ENCODE peak calls at places on chromosomes 16 and 17, in nine cellular contexts. One of them, this sample, is unnamed.

GRCh38 chr17:76097716-76098295 is 5.8 kb downstream of the EXOC7 start:
- DNase-seq in glutamatergic neuron: no peak
- DNase-seq in EL: no peak
- DNase-seq in NCI-H460: no peak
- DNase-seq in GM12865: no peak
- DNase-seq in stimulated activated CD8-positive, alpha-beta memory T cell treated with anti-CD3 and anti-CD28 coated beads, Interleukin-7, amount 100 ng/mL, for 1 hour: no peak
- DNase-seq in CD14-positive monocyte: no peak
- DNase-seq in hippocampal formation: no peak
- DNase-seq in BE2C: no peak
- DNase-seq in this sample: no peak

GRCh38 chr16:67571981-67572431 is 9.7 kb downstream of the CTCF start:
- DNase-seq in glutamatergic neuron: no peak
- DNase-seq in EL: peak
- DNase-seq in NCI-H460: no peak
- DNase-seq in GM12865: no peak
- DNase-seq in stimulated activated CD8-positive, alpha-beta memory T cell treated with anti-CD3 and anti-CD28 coated beads, Interleukin-7, amount 100 ng/mL, for 1 hour: no peak
- DNase-seq in CD14-positive monocyte: no peak
- DNase-seq in hippocampal formation: no peak
- DNase-seq in BE2C: no peak
- DNase-seq in this sample: no peak

GRCh38 chr17:51487947-51488346 is 227.6 kb downstream of the UTP18 start:
- DNase-seq in glutamatergic neuron: no peak
- DNase-seq in EL: peak
- DNase-seq in NCI-H460: peak
- DNase-seq in GM12865: peak
- DNase-seq in stimulated activated CD8-positive, alpha-beta memory T cell treated with anti-CD3 and anti-CD28 coated beads, Interleukin-7, amount 100 ng/mL, for 1 hour: no peak
- DNase-seq in CD14-positive monocyte: no peak
- DNase-seq in hippocampal formation: no peak
- DNase-seq in BE2C: peak
- DNase-seq in this sample: no peak

GRCh38 chr17:6496636-6497441 is 52.6 kb downstream of the PIMREG start:
- DNase-seq in glutamatergic neuron: peak
- DNase-seq in EL: no peak
- DNase-seq in NCI-H460: no peak
- DNase-seq in GM12865: no peak
- DNase-seq in stimulated activated CD8-positive, alpha-beta memory T cell treated with anti-CD3 and anti-CD28 coated beads, Interleukin-7, amount 100 ng/mL, for 1 hour: no peak
- DNase-seq in CD14-positive monocyte: no peak
- DNase-seq in hippocampal formation: no peak
- DNase-seq in BE2C: no peak
- DNase-seq in this sample: no peak

GRCh38 chr16:88983157-88983556 is 6.2 kb upstream of the CBFA2T3 start:
- DNase-seq in glutamatergic neuron: no peak
- DNase-seq in EL: no peak
- DNase-seq in NCI-H460: no peak
- DNase-seq in GM12865: no peak
- DNase-seq in stimulated activated CD8-positive, alpha-beta memory T cell treated with anti-CD3 and anti-CD28 coated beads, Interleukin-7, amount 100 ng/mL, for 1 hour: no peak
- DNase-seq in CD14-positive monocyte: no peak
- DNase-seq in hippocampal formation: no peak
- DNase-seq in BE2C: no peak
- DNase-seq in this sample: no peak

GRCh38 chr16:69444873-69445517 is 20.6 kb downstream of the CYB5B start:
- DNase-seq in glutamatergic neuron: no peak
- DNase-seq in EL: peak
- DNase-seq in NCI-H460: no peak
- DNase-seq in GM12865: no peak
- DNase-seq in stimulated activated CD8-positive, alpha-beta memory T cell treated with anti-CD3 and anti-CD28 coated beads, Interleukin-7, amount 100 ng/mL, for 1 hour: no peak
- DNase-seq in CD14-positive monocyte: no peak
- DNase-seq in hippocampal formation: peak
- DNase-seq in BE2C: no peak
- DNase-seq in this sample: no peak

GRCh38 chr16:30485818-30486436 is 13.4 kb downstream of the ITGAL start:
- DNase-seq in glutamatergic neuron: no peak
- DNase-seq in EL: peak
- DNase-seq in NCI-H460: no peak
- DNase-seq in GM12865: no peak
- DNase-seq in stimulated activated CD8-positive, alpha-beta memory T cell treated with anti-CD3 and anti-CD28 coated beads, Interleukin-7, amount 100 ng/mL, for 1 hour: no peak
- DNase-seq in CD14-positive monocyte: no peak
- DNase-seq in hippocampal formation: no peak
- DNase-seq in BE2C: no peak
- DNase-seq in this sample: no peak

GRCh38 chr17:879546-879945 is 97.4 kb downstream of the MRM3 start:
- DNase-seq in glutamatergic neuron: peak
- DNase-seq in EL: peak
- DNase-seq in NCI-H460: peak
- DNase-seq in GM12865: peak
- DNase-seq in stimulated activated CD8-positive, alpha-beta memory T cell treated with anti-CD3 and anti-CD28 coated beads, Interleukin-7, amount 100 ng/mL, for 1 hour: peak
- DNase-seq in CD14-positive monocyte: no peak
- DNase-seq in hippocampal formation: no peak
- DNase-seq in BE2C: peak
- DNase-seq in this sample: peak

GRCh38 chr17:79941088-79942010 is 94.3 kb downstream of the TBC1D16 start:
- DNase-seq in glutamatergic neuron: peak
- DNase-seq in EL: no peak
- DNase-seq in NCI-H460: no peak
- DNase-seq in GM12865: no peak
- DNase-seq in stimulated activated CD8-positive, alpha-beta memory T cell treated with anti-CD3 and anti-CD28 coated beads, Interleukin-7, amount 100 ng/mL, for 1 hour: no peak
- DNase-seq in CD14-positive monocyte: no peak
- DNase-seq in hippocampal formation: no peak
- DNase-seq in BE2C: peak
- DNase-seq in this sample: no peak

GRCh38 chr16:5422643-5423496 is 325.3 kb upstream of the EEF2KMT start:
- DNase-seq in glutamatergic neuron: no peak
- DNase-seq in EL: no peak
- DNase-seq in NCI-H460: no peak
- DNase-seq in GM12865: no peak
- DNase-seq in stimulated activated CD8-positive, alpha-beta memory T cell treated with anti-CD3 and anti-CD28 coated beads, Interleukin-7, amount 100 ng/mL, for 1 hour: no peak
- DNase-seq in CD14-positive monocyte: no peak
- DNase-seq in hippocampal formation: no peak
- DNase-seq in BE2C: no peak
- DNase-seq in this sample: no peak

GRCh38 chr16:48834576-48834975 is 224.6 kb upstream of the N4BP1 start:
- DNase-seq in glutamatergic neuron: no peak
- DNase-seq in EL: no peak
- DNase-seq in NCI-H460: no peak
- DNase-seq in GM12865: no peak
- DNase-seq in stimulated activated CD8-positive, alpha-beta memory T cell treated with anti-CD3 and anti-CD28 coated beads, Interleukin-7, amount 100 ng/mL, for 1 hour: no peak
- DNase-seq in CD14-positive monocyte: no peak
- DNase-seq in hippocampal formation: no peak
- DNase-seq in BE2C: no peak
- DNase-seq in this sample: no peak

GRCh38 chr17:1941241-1942065 is 83.7 kb downstream of the RTN4RL1 start:
- DNase-seq in glutamatergic neuron: no peak
- DNase-seq in EL: no peak
- DNase-seq in NCI-H460: no peak
- DNase-seq in GM12865: no peak
- DNase-seq in stimulated activated CD8-positive, alpha-beta memory T cell treated with anti-CD3 and anti-CD28 coated beads, Interleukin-7, amount 100 ng/mL, for 1 hour: no peak
- DNase-seq in CD14-positive monocyte: no peak
- DNase-seq in hippocampal formation: no peak
- DNase-seq in BE2C: no peak
- DNase-seq in this sample: no peak

GRCh38 chr17:78197147-78197830 is 10.1 kb downstream of the AFMID start:
- DNase-seq in glutamatergic neuron: no peak
- DNase-seq in EL: no peak
- DNase-seq in NCI-H460: no peak
- DNase-seq in GM12865: no peak
- DNase-seq in stimulated activated CD8-positive, alpha-beta memory T cell treated with anti-CD3 and anti-CD28 coated beads, Interleukin-7, amount 100 ng/mL, for 1 hour: no peak
- DNase-seq in CD14-positive monocyte: no peak
- DNase-seq in hippocampal formation: peak
- DNase-seq in BE2C: no peak
- DNase-seq in this sample: no peak

GRCh38 chr17:55540414-55541091 is 29.3 kb upstream of the SMIM36 start:
- DNase-seq in glutamatergic neuron: no peak
- DNase-seq in EL: peak
- DNase-seq in NCI-H460: peak
- DNase-seq in GM12865: no peak
- DNase-seq in stimulated activated CD8-positive, alpha-beta memory T cell treated with anti-CD3 and anti-CD28 coated beads, Interleukin-7, amount 100 ng/mL, for 1 hour: no peak
- DNase-seq in CD14-positive monocyte: no peak
- DNase-seq in hippocampal formation: no peak
- DNase-seq in BE2C: no peak
- DNase-seq in this sample: no peak

GRCh38 chr16:3672571-3673041 is 18.1 kb downstream of the DNASE1 start:
- DNase-seq in glutamatergic neuron: no peak
- DNase-seq in EL: no peak
- DNase-seq in NCI-H460: no peak
- DNase-seq in GM12865: no peak
- DNase-seq in stimulated activated CD8-positive, alpha-beta memory T cell treated with anti-CD3 and anti-CD28 coated beads, Interleukin-7, amount 100 ng/mL, for 1 hour: no peak
- DNase-seq in CD14-positive monocyte: no peak
- DNase-seq in hippocampal formation: no peak
- DNase-seq in BE2C: no peak
- DNase-seq in this sample: no peak

GRCh38 chr17:39735882-39736281 is 1.9 kb upstream of the GRB7 start:
- DNase-seq in glutamatergic neuron: no peak
- DNase-seq in EL: no peak
- DNase-seq in NCI-H460: no peak
- DNase-seq in GM12865: no peak
- DNase-seq in stimulated activated CD8-positive, alpha-beta memory T cell treated with anti-CD3 and anti-CD28 coated beads, Interleukin-7, amount 100 ng/mL, for 1 hour: no peak
- DNase-seq in CD14-positive monocyte: no peak
- DNase-seq in hippocampal formation: no peak
- DNase-seq in BE2C: no peak
- DNase-seq in this sample: no peak

GRCh38 chr16:67968440-67969285 is at the start of gene SLC12A4:
- DNase-seq in glutamatergic neuron: peak
- DNase-seq in EL: peak
- DNase-seq in NCI-H460: peak
- DNase-seq in GM12865: peak
- DNase-seq in stimulated activated CD8-positive, alpha-beta memory T cell treated with anti-CD3 and anti-CD28 coated beads, Interleukin-7, amount 100 ng/mL, for 1 hour: peak
- DNase-seq in CD14-positive monocyte: no peak
- DNase-seq in hippocampal formation: no peak
- DNase-seq in BE2C: peak
- DNase-seq in this sample: no peak

GRCh38 chr16:85463228-85463611 is 149.9 kb upstream of the GSE1 start:
- DNase-seq in glutamatergic neuron: no peak
- DNase-seq in EL: no peak
- DNase-seq in NCI-H460: no peak
- DNase-seq in GM12865: no peak
- DNase-seq in stimulated activated CD8-positive, alpha-beta memory T cell treated with anti-CD3 and anti-CD28 coated beads, Interleukin-7, amount 100 ng/mL, for 1 hour: no peak
- DNase-seq in CD14-positive monocyte: no peak
- DNase-seq in hippocampal formation: no peak
- DNase-seq in BE2C: no peak
- DNase-seq in this sample: no peak

GRCh38 chr17:52419256-52419655 is 260.7 kb upstream of the CA10 start:
- DNase-seq in glutamatergic neuron: no peak
- DNase-seq in EL: no peak
- DNase-seq in NCI-H460: no peak
- DNase-seq in GM12865: no peak
- DNase-seq in stimulated activated CD8-positive, alpha-beta memory T cell treated with anti-CD3 and anti-CD28 coated beads, Interleukin-7, amount 100 ng/mL, for 1 hour: no peak
- DNase-seq in CD14-positive monocyte: no peak
- DNase-seq in hippocampal formation: no peak
- DNase-seq in BE2C: peak
- DNase-seq in this sample: no peak

This sample was measured in Panc1.